ENCODE peak calls at places on chromosomes 4 and X, in nine cellular contexts. Y is right atrium auricular region, X is WTC11, O is nephron progenitor cell, W is GM13977, V is natural killer cell, C is AG04450, T is right lobe of liver, I is endothelial cell. M is an unnamed sample.
A peak's percentile ranks its signal among the peaks of the same experiment; 100 is the strongest.

GRCh38 chr4:160848901-160849735 is 1314.7 kb downstream of the FSTL5 start:
- DNase-seq in Y (no peak), X (no peak), O (no peak), W (no peak), V (no peak), C (no peak), T (no peak), I (no peak), M (no peak)

GRCh38 chr4:162458051-162458450 is 294.3 kb upstream of the FSTL5 start:
- DNase-seq in Y (no peak), X (no peak), O (no peak), W (no peak), V (no peak), C (no peak), T (no peak), I (no peak), M (no peak)

GRCh38 chr4:98447648-98448047 is 186.5 kb downstream of the RAP1GDS1 start:
- DNase-seq in Y (no peak), X (peak; percentile 28), O (no peak), W (no peak), V (no peak), C (no peak), T (no peak), I (no peak), M (no peak)

GRCh38 chrX:140712413-140713173 is 3.0 kb downstream of the LINC00632 start:
- DNase-seq in Y (peak; percentile 62), X (peak; percentile 60), O (peak; percentile 77), W (no peak), V (no peak), C (no peak), T (no peak), I (peak; percentile 62), M (peak; percentile 2)

GRCh38 chr4:20544645-20545044 is 155.6 kb upstream of the PACRGL start:
- DNase-seq in Y (no peak), X (no peak), O (no peak), W (no peak), V (no peak), C (no peak), T (no peak), I (no peak), M (peak; percentile 55)

GRCh38 chr4:83535520-83535944 is 376 bp upstream of the GPAT3 start:
- DNase-seq in Y (peak; percentile 59), X (peak; percentile 46), O (peak; percentile 31), W (peak; percentile 31), V (no peak), C (peak; percentile 65), T (peak; percentile 74), I (peak; percentile 11), M (peak; percentile 55)

GRCh38 chr4:189046642-189047041 is 894.0 kb upstream of the FRG1 start:
- DNase-seq in Y (no peak), X (no peak), O (no peak), W (no peak), V (no peak), C (no peak), T (no peak), I (no peak), M (no peak)

GRCh38 chr4:99868126-99868596 is 26.1 kb downstream of the LAMTOR3 start:
- DNase-seq in Y (no peak), X (no peak), O (no peak), W (no peak), V (no peak), C (peak; percentile 16), T (no peak), I (no peak), M (peak; percentile 57)

GRCh38 chr4:113222431-113222979 is 173.1 kb downstream of the ANK2 start:
- DNase-seq in Y (no peak), X (no peak), O (no peak), W (no peak), V (no peak), C (no peak), T (no peak), I (no peak), M (no peak)

GRCh38 chr4:117001077-117001476 is 84.3 kb downstream of the TRAM1L1 start:
- DNase-seq in Y (no peak), X (no peak), O (no peak), W (peak; percentile 4), V (no peak), C (no peak), T (no peak), I (no peak), M (no peak)

GRCh38 chrX:112834016-112834855 is 6.4 kb downstream of the AMOT start:
- DNase-seq in Y (no peak), X (no peak), O (no peak), W (no peak), V (no peak), C (peak; percentile 44), T (no peak), I (no peak), M (peak; percentile 72)

DNA sequence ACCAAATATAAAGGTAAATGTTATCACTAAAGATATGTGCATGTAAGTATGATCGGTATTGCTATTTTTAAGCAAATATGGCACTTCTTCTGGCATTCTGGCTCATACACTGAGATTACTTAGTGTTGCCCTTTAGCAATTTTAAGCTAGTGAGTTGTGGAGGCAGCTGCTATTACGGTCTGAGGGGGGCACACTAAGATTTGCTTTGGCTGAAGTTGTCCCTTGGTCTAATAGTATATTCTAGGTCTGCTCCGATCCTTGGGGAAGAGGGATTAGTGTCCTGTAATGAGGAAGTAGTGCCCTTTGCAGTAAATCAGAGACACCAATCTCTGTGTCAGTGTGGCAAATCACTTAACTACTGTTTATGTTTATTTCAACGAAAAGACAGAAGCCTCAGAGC is 196.5 kb upstream of the FTHL17 start:
- DNase-seq in Y (no peak), X (no peak), O (no peak), W (no peak), V (no peak), C (no peak), T (no peak), I (no peak), M (no peak)
- TF ChIP-seq CTCF in Y (no peak), X (no peak), O (no peak), W (no peak), V (no peak), C (no peak), T (peak; percentile 9), I (no peak), M (no peak)

GRCh38 chr4:14259926-14260325 is 632.4 kb upstream of the BOD1L1 start:
- DNase-seq in Y (no peak), X (no peak), O (no peak), W (no peak), V (no peak), C (no peak), T (no peak), I (no peak), M (no peak)

GRCh38 chr4:14257903-14258302 is 630.4 kb upstream of the BOD1L1 start:
- DNase-seq in Y (no peak), X (no peak), O (no peak), W (no peak), V (no peak), C (no peak), T (no peak), I (no peak), M (no peak)

GRCh38 chr4:14262221-14262620 is 634.7 kb upstream of the BOD1L1 start:
- DNase-seq in Y (no peak), X (no peak), O (no peak), W (no peak), V (no peak), C (no peak), T (no peak), I (no peak), M (no peak)

GRCh38 chr4:14264437-14264836 is 636.9 kb upstream of the BOD1L1 start:
- DNase-seq in Y (no peak), X (peak; percentile 9), O (no peak), W (no peak), V (no peak), C (no peak), T (no peak), I (no peak), M (no peak)

GRCh38 chr4:14260591-14260990 is 633.1 kb upstream of the BOD1L1 start:
- DNase-seq in Y (no peak), X (no peak), O (no peak), W (no peak), V (no peak), C (no peak), T (no peak), I (no peak), M (no peak)
- TF ChIP-seq CTCF in Y (no peak), X (no peak), O (no peak), W (no peak), V (no peak), C (no peak), T (no peak), I (no peak), M (no peak)

GRCh38 chr4:48558026-48558425 is 68.0 kb downstream of the ZAR1 start:
- DNase-seq in Y (no peak), X (no peak), O (no peak), W (no peak), V (no peak), C (no peak), T (no peak), I (no peak), M (no peak)

GRCh38 chr4:48553720-48554119 is 63.7 kb downstream of the ZAR1 start:
- DNase-seq in Y (no peak), X (no peak), O (no peak), W (no peak), V (no peak), C (no peak), T (no peak), I (no peak), M (no peak)

GRCh38 chr4:48554606-48555005 is 64.6 kb downstream of the ZAR1 start:
- DNase-seq in Y (no peak), X (no peak), O (no peak), W (no peak), V (no peak), C (no peak), T (no peak), I (no peak), M (no peak)

GRCh38 chr4:48556268-48556667 is 66.2 kb downstream of the ZAR1 start:
- DNase-seq in Y (no peak), X (no peak), O (no peak), W (no peak), V (no peak), C (no peak), T (no peak), I (no peak), M (no peak)

GRCh38 chr4:48557478-48557877 is 67.4 kb downstream of the ZAR1 start:
- DNase-seq in Y (no peak), X (peak; percentile 20), O (no peak), W (no peak), V (no peak), C (no peak), T (no peak), I (no peak), M (no peak)
- TF ChIP-seq CTCF in Y (no peak), X (peak; percentile 21), O (no peak), W (no peak), V (no peak), C (peak; percentile 23), T (no peak), I (peak; percentile 23), M (peak; percentile 33)

DNA sequence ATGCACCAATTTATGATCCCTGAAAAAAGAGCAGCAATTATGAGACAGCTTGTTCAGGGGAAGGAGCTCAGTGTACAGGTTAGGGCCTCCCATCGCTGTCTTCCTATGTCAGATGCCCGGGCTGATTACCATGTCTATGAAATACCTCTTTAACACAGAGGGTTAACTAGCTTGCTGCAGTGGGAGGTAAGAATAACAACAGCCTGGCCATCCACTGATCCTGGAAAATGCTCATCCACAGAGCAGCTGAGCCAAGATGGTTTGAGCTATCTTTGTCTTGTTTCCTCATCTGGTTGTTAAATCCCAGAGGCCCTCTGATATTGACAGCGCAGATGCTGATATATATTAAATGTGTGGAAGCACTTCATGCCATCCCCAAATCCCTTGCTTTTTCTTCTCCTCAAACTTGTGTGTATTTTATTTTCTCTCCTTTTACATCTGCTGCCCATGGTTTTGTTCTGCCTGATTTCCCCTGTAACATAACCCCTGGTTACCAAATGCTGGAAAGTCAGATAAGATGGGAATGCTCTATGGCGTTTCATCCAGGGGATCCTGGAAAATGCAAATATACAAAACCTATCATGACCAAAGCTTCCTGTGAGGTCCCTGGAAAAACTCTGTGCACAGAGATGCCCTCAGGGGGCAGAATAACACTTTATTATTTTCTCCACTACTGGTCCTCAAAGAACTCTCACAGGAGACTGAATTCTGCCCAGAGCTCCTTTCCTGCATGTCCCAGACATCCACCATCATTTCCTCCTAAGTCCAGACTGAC is 85.9 kb upstream of the PUDP start:
- DNase-seq in Y (no peak), X (no peak), O (no peak), W (no peak), V (no peak), C (no peak), T (no peak), I (no peak), M (no peak)
- TF ChIP-seq CTCF in Y (no peak), X (no peak), O (no peak), W (peak; percentile 25), V (no peak), C (no peak), T (no peak), I (no peak), M (no peak)